ENCODE peak calls at places on chromosomes 5 and 9, in five cellular contexts. T, Y, R, S and U are unnamed samples.
A peak's percentile ranks its signal among the peaks of the same experiment; 100 is the strongest.

GRCh38 chr9:102594216-102594615 is 400.9 kb upstream of the CYLC2 start:
- DNase-seq in R (no peak), S (no peak), Y (no peak), T (no peak), U (no peak)

GRCh38 chr5:126253406-126253805 is 169.8 kb upstream of the GRAMD2B start:
- DNase-seq in S (no peak), T (no peak), Y (no peak), R (no peak), U (no peak)

GRCh38 chr5:79971156-79971555 is 19.9 kb downstream of the MTX3 start:
- DNase-seq in S (no peak), Y (no peak), T (no peak), R (no peak), U (no peak)

GRCh38 chr5:53084856-53085255 is 24.7 kb downstream of the MOCS2 start:
- DNase-seq in Y (no peak), R (no peak), S (no peak), T (no peak), U (no peak)

GRCh38 chr5:43893951-43894684 is 291.1 kb downstream of the NNT start:
- DNase-seq in S (no peak), T (no peak), R (no peak), Y (no peak), U (no peak)

GRCh38 chr9:138053321-138053868 is 175.8 kb downstream of the CACNA1B start:
- DNase-seq in R (no peak), S (peak; percentile 91), Y (peak; percentile 51), T (peak; percentile 79), U (no peak)

GRCh38 chr9:134307223-134307600 is 19.0 kb upstream of the RXRA start:
- DNase-seq in R (no peak), Y (no peak), T (no peak), S (no peak), U (no peak)

GRCh38 chr5:115168829-115169391 is 798 bp downstream of the TRIM36 start:
- DNase-seq in Y (peak; percentile 80), T (peak; percentile 68), S (peak; percentile 20), R (no peak), U (no peak)

GRCh38 chr9:14136047-14136446 is 177.9 kb downstream of the NFIB start:
- DNase-seq in R (no peak), T (no peak), S (no peak), Y (no peak), U (no peak)

GRCh38 chr5:167912944-167913343 is 378.5 kb upstream of the WWC1 start:
- DNase-seq in R (no peak), T (no peak), S (no peak), Y (no peak), U (no peak)

GRCh38 chr5:82952326-82952725 is 124.9 kb downstream of the TMEM167A start:
- DNase-seq in Y (no peak), S (no peak), R (no peak), T (no peak), U (no peak)

GRCh38 chr5:143206194-143207053 is 197.1 kb downstream of the NR3C1 start:
- DNase-seq in R (peak; percentile 98), S (no peak), T (no peak), Y (no peak), U (no peak)

GRCh38 chr5:18772475-18772874 is 1138.2 kb downstream of the TAF11L14 start:
- DNase-seq in T (no peak), Y (no peak), R (no peak), S (peak; percentile 11), U (no peak)

GRCh38 chr5:154302181-154302580 is 111.6 kb downstream of the GALNT10 start:
- DNase-seq in R (no peak), T (no peak), S (no peak), Y (peak; percentile 38), U (no peak)

GRCh38 chr5:158456756-158457155 is 597.8 kb upstream of the CLINT1 start:
- DNase-seq in T (peak; percentile 44), R (no peak), Y (no peak), S (no peak), U (peak; percentile 3)

GRCh38 chr5:140555747-140556312 is 1.4 kb downstream of the SRA1 start:
- DNase-seq in Y (no peak), S (no peak), R (no peak), T (peak; percentile 42), U (no peak)

GRCh38 chr5:140557136-140557805 is at the start of gene SRA1:
- DNase-seq in R (peak; percentile 60), Y (peak; percentile 95), T (peak; percentile 97), S (peak; percentile 95), U (peak; percentile 85)

GRCh38 chr5:140557965-140558364 is 692 bp upstream of the SRA1 start:
- DNase-seq in S (no peak), Y (no peak), R (no peak), T (no peak), U (no peak)

GRCh38 chr5:140554454-140554853 is 2.8 kb downstream of the SRA1 start:
- DNase-seq in S (no peak), T (no peak), Y (no peak), R (no peak), U (no peak)

DNA sequence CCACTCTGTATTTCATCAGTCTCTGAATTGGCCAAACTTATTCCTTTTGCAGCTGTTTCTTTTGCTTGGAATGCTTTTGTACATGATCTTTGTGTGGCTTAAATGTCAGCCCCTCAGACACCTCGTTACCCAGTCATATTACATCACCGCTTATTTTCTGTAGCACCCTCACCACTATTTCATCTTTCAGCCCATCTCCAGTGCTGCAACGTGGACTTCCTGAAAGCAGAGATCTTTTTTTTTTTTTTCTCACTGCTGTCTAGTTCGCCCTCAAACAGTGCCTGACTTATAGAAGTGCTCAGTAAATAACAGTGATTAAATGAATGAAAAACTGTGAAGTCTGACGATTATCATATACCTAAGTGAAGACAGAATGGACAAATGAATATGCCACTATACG is 835 bp downstream of the SRA1 start:
- DNase-seq in Y (no peak), S (no peak), T (peak; percentile 33), R (no peak), U (no peak)
- H3K79me2 ChIP-seq in Y (peaks cover 39% of the 10 kb centered on the region), S (peaks cover 49% of the 10 kb centered on the region), T (peaks cover 58% of the 10 kb centered on the region), R (peaks cover 49% of the 10 kb centered on the region), U (peaks cover 36% of the 10 kb centered on the region)

DNA sequence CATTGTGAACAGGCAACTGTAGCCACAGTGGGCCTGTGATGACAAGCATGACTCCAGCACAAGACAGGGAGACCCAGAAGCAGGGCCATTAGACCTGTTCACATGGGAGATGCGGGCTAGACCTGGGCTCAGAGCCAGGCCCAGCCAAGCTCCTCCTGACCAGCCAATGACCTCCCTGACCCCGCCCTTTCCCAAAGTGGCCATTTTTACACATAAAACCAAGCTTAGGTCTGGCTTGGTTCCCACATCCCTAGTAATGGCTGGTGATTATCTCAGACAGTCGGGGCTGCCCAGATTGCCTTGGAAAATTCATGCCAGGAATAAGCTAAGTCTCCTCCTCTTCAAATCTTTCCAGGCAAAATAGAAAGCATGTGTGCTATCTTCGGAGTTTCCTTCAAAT is 94.1 kb downstream of the FRMD3 start:
- DNase-seq in Y (no peak), S (no peak), R (no peak), T (peak; percentile 44), U (no peak)
- TF ChIP-seq GABPA in Y (no peak), S (no peak), R (no peak), T (no peak), U (no peak)

GRCh38 chr9:117917873-117918272 is 213.7 kb downstream of the TLR4 start:
- DNase-seq in Y (no peak), R (no peak), S (no peak), T (no peak), U (no peak)

GRCh38 chr9:117919594-117919993 is 215.4 kb downstream of the TLR4 start:
- DNase-seq in S (no peak), R (no peak), T (peak; percentile 19), Y (no peak), U (no peak)

DNA sequence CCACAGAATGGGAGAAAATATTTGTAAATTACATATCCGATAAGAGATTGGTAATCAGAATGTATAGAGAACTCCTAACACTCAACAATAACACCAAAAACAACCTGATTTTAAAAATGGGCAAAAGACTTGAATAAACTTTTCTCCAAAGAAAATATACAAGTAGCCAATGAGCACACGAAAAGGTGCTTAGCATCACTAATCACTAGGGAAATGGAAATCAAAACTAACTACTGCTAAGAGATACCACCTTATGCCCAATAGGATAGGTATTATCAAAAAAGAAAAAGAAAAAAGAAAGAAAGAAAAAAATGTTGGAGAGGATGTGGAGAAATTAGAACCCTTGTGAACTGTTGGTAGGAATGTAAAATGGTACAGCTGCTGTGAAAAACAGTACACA is 212.1 kb downstream of the TLR4 start:
- DNase-seq in Y (no peak), T (no peak), R (no peak), S (no peak), U (no peak)
- H3K79me2 ChIP-seq in Y (no peaks in the 10 kb centered on the region), T (no peaks in the 10 kb centered on the region), R (no peaks in the 10 kb centered on the region), S (no peaks in the 10 kb centered on the region), U (no peaks in the 10 kb centered on the region)

GRCh38 chr9:125189011-125189360 is 617 bp downstream of the PPP6C start:
- DNase-seq in R (no peak), S (peak; percentile 42), Y (no peak), T (peak; percentile 51), U (no peak)
- TF ChIP-seq GABPA in R (no peak), S (no peak), Y (no peak), T (no peak), U (no peak)

GRCh38 chr5:95939465-95939864 is 22.2 kb downstream of the ELL2 start:
- DNase-seq in T (no peak), R (no peak), S (no peak), Y (no peak), U (no peak)

GRCh38 chr5:95941756-95942155 is 19.9 kb downstream of the ELL2 start:
- DNase-seq in T (no peak), Y (no peak), S (no peak), R (no peak), U (no peak)

GRCh38 chr5:95942414-95942813 is 19.2 kb downstream of the ELL2 start:
- DNase-seq in R (no peak), Y (no peak), T (no peak), S (no peak), U (no peak)

GRCh38 chr5:95942968-95943367 is 18.7 kb downstream of the ELL2 start:
- DNase-seq in S (no peak), Y (no peak), T (no peak), R (no peak), U (no peak)

DNA sequence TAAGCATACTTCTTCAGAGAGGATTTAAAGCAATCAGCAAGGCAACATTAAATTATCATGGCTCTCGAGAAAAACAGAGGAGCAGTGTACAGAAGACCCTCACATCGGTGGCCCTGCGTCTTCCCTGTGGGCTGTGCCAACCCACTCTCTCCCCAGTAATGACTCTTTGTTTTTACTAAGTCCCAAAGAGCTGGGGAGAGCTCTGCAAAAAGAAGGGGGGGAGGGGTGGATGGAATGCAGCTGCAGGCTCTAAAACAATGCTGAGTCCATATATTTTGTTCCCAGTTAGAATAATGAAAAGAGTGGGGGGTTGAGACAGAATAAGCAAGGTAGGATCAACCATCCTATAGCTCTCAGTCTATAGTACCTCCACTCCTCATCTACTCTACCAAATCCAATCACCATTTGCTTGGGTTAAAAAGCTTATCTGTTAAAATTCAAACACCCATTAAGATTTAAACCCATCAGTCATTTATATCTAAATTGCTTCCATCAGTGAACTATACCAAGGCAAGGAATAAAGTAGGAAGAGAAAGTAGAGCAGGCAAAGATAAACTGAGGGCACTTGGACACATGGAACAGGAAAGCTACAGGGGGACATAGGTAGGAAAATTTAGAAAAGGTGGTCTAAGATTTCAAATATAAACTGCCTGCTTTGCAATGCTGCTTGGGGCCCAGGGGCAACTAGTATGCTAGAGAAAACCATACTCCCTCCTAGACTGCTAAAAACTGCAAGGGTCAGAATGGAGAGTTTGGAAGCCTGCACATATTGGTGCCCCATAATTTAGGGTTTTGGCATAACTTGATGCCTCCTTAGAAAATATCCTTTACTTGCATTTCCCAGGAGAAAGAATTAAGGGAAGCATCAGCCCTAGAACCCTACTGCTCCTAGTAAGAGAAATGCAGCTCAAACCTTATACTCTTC is 20.6 kb downstream of the ELL2 start:
- DNase-seq in S (peak; percentile 49), T (peak; percentile 8), Y (no peak), R (no peak), U (no peak)
- H3K79me2 ChIP-seq in S (peaks cover 59% of the 10 kb centered on the region), T (peaks cover 99% of the 10 kb centered on the region), Y (peaks cover 8% of the 10 kb centered on the region), R (peaks cover 85% of the 10 kb centered on the region), U (peaks cover 100% of the 10 kb centered on the region)

GRCh38 chr9:85302860-85303779 is 438.6 kb downstream of the AGTPBP1 start:
- DNase-seq in T (no peak), Y (no peak), R (no peak), S (no peak), U (no peak)
- TF ChIP-seq GABPA in T (no peak), Y (no peak), R (peak; percentile 8), S (no peak), U (no peak)